ENCODE peak calls at places on chromosomes 1 and 21, in five cellular contexts. M is Karpas-422; Q is NCI-H774; G is stimulated activated CD4-positive, alpha-beta T cell treated with anti-CD3 and anti-CD28 coated beads, Interleukin-15, amount 100 ng/mL, for 1 hour; U is GM18507. B is an unnamed sample.

GRCh38 chr1:221945669-221946068 is 203.8 kb upstream of the DUSP10 start:
- DNase-seq in M (no peak), U (no peak), Q (no peak), G (no peak), B (no peak)

GRCh38 chr1:153293480-153293775 is 19.3 kb downstream of the PGLYRP3 start:
- DNase-seq in U (no peak), G (no peak), Q (no peak), M (no peak), B (no peak)

GRCh38 chr1:4654764-4655673 is 610 bp downstream of the AJAP1 start:
- DNase-seq in G (no peak), M (no peak), Q (no peak), U (no peak), B (no peak)

GRCh38 chr1:245084551-245084950 is 70.2 kb upstream of the KIF26B start:
- DNase-seq in U (no peak), G (no peak), Q (no peak), M (no peak), B (no peak)

GRCh38 chr1:210438928-210439841 is 110.5 kb downstream of the HHAT start:
- DNase-seq in U (no peak), G (no peak), Q (no peak), M (no peak), B (no peak)

GRCh38 chr1:36175137-36176095 is 19.5 kb downstream of the MAP7D1 start:
- DNase-seq in U (no peak), Q (peak; percentile 20), G (no peak), M (peak; percentile 76), B (peak; percentile 26)

GRCh38 chr21:35211767-35212166 is 162.7 kb upstream of the RUNX1 start:
- DNase-seq in Q (no peak), G (no peak), M (no peak), U (no peak), B (no peak)

GRCh38 chr1:234499119-234500039 is 20.4 kb upstream of the TARBP1 start:
- DNase-seq in G (peak; percentile 66), U (no peak), Q (peak; percentile 85), M (peak; percentile 93), B (peak; percentile 71)

GRCh38 chr1:168565825-168566224 is 10.6 kb upstream of the XCL1 start:
- DNase-seq in U (no peak), G (no peak), M (no peak), Q (no peak), B (no peak)

GRCh38 chr1:177355575-177355974 is 184.8 kb downstream of the BRINP2 start:
- DNase-seq in G (no peak), U (no peak), Q (no peak), M (peak; percentile 71), B (no peak)

GRCh38 chr1:20262810-20263534 is 27.7 kb upstream of the VWA5B1 start:
- DNase-seq in G (no peak), U (no peak), M (no peak), Q (no peak), B (no peak)